ENCODE peak calls at places on chromosomes 13 and 19, in seven cellular contexts. O is left colon; S is T-helper 2 cell; K is SJCRH30; J is activated naive CD4-positive, alpha-beta T cell; Q is nucleus accumbens; B is T-helper 1 cell. C is an unnamed sample.

GRCh38 chr13:109494955-109495354 is 291.4 kb downstream of the IRS2 start:
- DNase-seq in O (no peak), S (no peak), K (no peak), J (no peak), Q (no peak), B (no peak), C (no peak)

GRCh38 chr13:73765651-73766384 is 368.4 kb downstream of the KLF12 start:
- DNase-seq in O (peak; percentile 86), S (peak; percentile 54), K (peak; percentile 96), J (peak; percentile 11), Q (peak; percentile 76), B (peak; percentile 50), C (peak; percentile 88)

GRCh38 chr19:4172861-4173473 is 9.4 kb downstream of the SIRT6 start:
- DNase-seq in O (peak; percentile 79), S (peak; percentile 63), K (peak; percentile 68), J (peak; percentile 18), Q (peak; percentile 11), B (peak; percentile 51), C (peak; percentile 79)

GRCh38 chr19:35716735-35716984 is 1.1 kb upstream of the KMT2B start:
- DNase-seq in O (no peak), S (no peak), K (no peak), J (no peak), Q (no peak), B (no peak), C (no peak)

GRCh38 chr19:47310819-47311218 is 1.2 kb downstream of the C5AR1 start:
- DNase-seq in O (peak; percentile 26), S (no peak), K (peak; percentile 67), J (no peak), Q (peak; percentile 25), B (no peak), C (no peak)

GRCh38 chr19:29525901-29526729 is at the start of gene VSTM2B:
- DNase-seq in O (no peak), S (no peak), K (no peak), J (no peak), Q (peak; percentile 49), B (no peak), C (no peak)

GRCh38 chr13:20901668-20902437 is 693 bp downstream of the XPO4 start:
- DNase-seq in O (peak; percentile 63), S (no peak), K (peak; percentile 61), J (no peak), Q (no peak), B (no peak), C (peak; percentile 67)

GRCh38 chr13:48950507-48950886 is 25.2 kb upstream of the FNDC3A start:
- DNase-seq in O (no peak), S (no peak), K (no peak), J (no peak), Q (no peak), B (no peak), C (no peak)

GRCh38 chr13:63625869-63626268 is 2210.2 kb upstream of the PCDH20 start:
- DNase-seq in O (no peak), S (no peak), K (peak; percentile 10), J (no peak), Q (no peak), B (no peak), C (no peak)

GRCh38 chr19:13356686-13357280 is 149.5 kb downstream of the CACNA1A start:
- DNase-seq in O (no peak), S (no peak), K (no peak), J (no peak), Q (no peak), B (no peak), C (no peak)

GRCh38 chr13:88071371-88071770 is 400.2 kb downstream of the SLITRK5 start:
- DNase-seq in O (no peak), S (no peak), K (no peak), J (no peak), Q (no peak), B (no peak), C (no peak)

GRCh38 chr19:4647676-4648644 is 8.6 kb downstream of the TNFAIP8L1 start:
- DNase-seq in O (no peak), S (no peak), K (peak; percentile 31), J (no peak), Q (no peak), B (no peak), C (no peak)

GRCh38 chr13:37515226-37515625 is 83.3 kb downstream of the POSTN start:
- DNase-seq in O (no peak), S (no peak), K (no peak), J (no peak), Q (no peak), B (no peak), C (no peak)

GRCh38 chr19:13103961-13104847 is 1.5 kb upstream of the LYL1 start:
- DNase-seq in O (peak; percentile 75), S (peak; percentile 56), K (no peak), J (peak; percentile 40), Q (peak; percentile 61), B (peak; percentile 34), C (peak; percentile 92)

GRCh38 chr19:12834976-12835757 is 788 bp upstream of the RTBDN start:
- DNase-seq in O (peak; percentile 47), S (no peak), K (peak; percentile 50), J (no peak), Q (no peak), B (no peak), C (peak; percentile 58)

GRCh38 chr19:2503521-2504109 is 27.7 kb downstream of the GADD45B start:
- DNase-seq in O (no peak), S (peak; percentile 43), K (no peak), J (no peak), Q (no peak), B (peak; percentile 32), C (peak; percentile 67)

GRCh38 chr13:114012921-114013320 is 39.0 kb upstream of the C13orf46 start:
- DNase-seq in O (no peak), S (no peak), K (no peak), J (no peak), Q (no peak), B (no peak), C (peak; percentile 23)

GRCh38 chr19:3699071-3699740 is 1.1 kb downstream of the PIP5K1C start:
- DNase-seq in O (peak; percentile 52), S (no peak), K (no peak), J (no peak), Q (peak; percentile 63), B (no peak), C (no peak)

GRCh38 chr13:105778196-105778595 is 757.3 kb downstream of the EFNB2 start:
- DNase-seq in O (no peak), S (no peak), K (no peak), J (no peak), Q (no peak), B (no peak), C (no peak)

GRCh38 chr13:35887028-35887666 is 244.0 kb downstream of the DCLK1 start:
- DNase-seq in O (no peak), S (no peak), K (no peak), J (no peak), Q (no peak), B (no peak), C (no peak)

GRCh38 chr19:11242864-11243797 is 3.7 kb downstream of the ANGPTL8 start:
- DNase-seq in O (peak; percentile 93), S (peak; percentile 80), K (peak; percentile 86), J (peak; percentile 66), Q (peak; percentile 92), B (peak; percentile 64), C (peak; percentile 94)

GRCh38 chr13:21015284-21015683 is 46.1 kb downstream of the LATS2 start:
- DNase-seq in O (no peak), S (no peak), K (no peak), J (no peak), Q (no peak), B (no peak), C (no peak)

GRCh38 chr19:38034153-38034835 is 127.3 kb downstream of the SIPA1L3 start:
- DNase-seq in O (peak; percentile 23), S (no peak), K (no peak), J (no peak), Q (no peak), B (no peak), C (no peak)

GRCh38 chr13:44373247-44373600 is 400 bp upstream of the SERP2 start:
- DNase-seq in O (no peak), S (no peak), K (no peak), J (no peak), Q (peak; percentile 48), B (no peak), C (no peak)

GRCh38 chr13:79525458-79525857 is 44.5 kb downstream of the NDFIP2 start:
- DNase-seq in O (no peak), S (no peak), K (no peak), J (no peak), Q (no peak), B (no peak), C (no peak)

GRCh38 chr19:41696402-41697197 is 8.5 kb upstream of the CEACAM7 start:
- DNase-seq in O (peak; percentile 53), S (no peak), K (peak; percentile 42), J (no peak), Q (no peak), B (no peak), C (peak; percentile 51)

GRCh38 chr13:83940742-83941141 is 58.5 kb upstream of the SLITRK1 start:
- DNase-seq in O (no peak), S (no peak), K (no peak), J (no peak), Q (no peak), B (no peak), C (no peak)

GRCh38 chr13:74074723-74075122 is 59.5 kb downstream of the KLF12 start:
- DNase-seq in O (no peak), S (no peak), K (no peak), J (no peak), Q (no peak), B (no peak), C (no peak)

GRCh38 chr19:10454267-10454666 is 33.9 kb downstream of the PDE4A start:
- DNase-seq in O (no peak), S (no peak), K (peak; percentile 72), J (no peak), Q (peak; percentile 54), B (no peak), C (no peak)

GRCh38 chr13:90493667-90494066 is 853.8 kb upstream of the MIR17HG start:
- DNase-seq in O (no peak), S (no peak), K (peak; percentile 8), J (no peak), Q (no peak), B (no peak), C (no peak)

GRCh38 chr13:87497426-87497825 is 173.7 kb upstream of the SLITRK5 start:
- DNase-seq in O (no peak), S (no peak), K (no peak), J (no peak), Q (no peak), B (no peak), C (no peak)

GRCh38 chr13:49214917-49215376 is 5.2 kb upstream of the MLNR start:
- DNase-seq in O (peak; percentile 56), S (peak; percentile 14), K (no peak), J (no peak), Q (peak; percentile 21), B (no peak), C (peak; percentile 52)

GRCh38 chr19:1408300-1409203 is 1.2 kb downstream of the DAZAP1 start:
- DNase-seq in O (peak; percentile 72), S (peak; percentile 35), K (peak; percentile 41), J (no peak), Q (peak; percentile 40), B (no peak), C (peak; percentile 72)